ENCODE peak calls at places on chromosomes 4 and X, in eight cellular contexts. One of them, this sample, is unnamed.

GRCh38 chr4:36189511-36190226 is 54.6 kb downstream of the ARAP2 start:
- DNase-seq in GM23338: no peak
- DNase-seq in lower lobe of right lung: no peak
- DNase-seq in left ventricle myocardium inferior: no peak
- DNase-seq in lung: no peak
- DNase-seq in BJ: no peak
- DNase-seq in foreskin fibroblast: no peak
- DNase-seq in adrenal gland: no peak
- DNase-seq in this sample: no peak

GRCh38 chr4:92304636-92305035 is 870 bp downstream of the GRID2 start:
- DNase-seq in lower lobe of right lung: no peak
- DNase-seq in BJ: no peak
- DNase-seq in GM23338: peak; percentile 60
- DNase-seq in adrenal gland: no peak
- DNase-seq in foreskin fibroblast: no peak
- DNase-seq in left ventricle myocardium inferior: no peak
- DNase-seq in lung: no peak
- DNase-seq in this sample: no peak

GRCh38 chr4:37522996-37523395 is 163.2 kb downstream of the RELL1 start:
- DNase-seq in left ventricle myocardium inferior: no peak
- DNase-seq in lower lobe of right lung: no peak
- DNase-seq in GM23338: peak; percentile 10
- DNase-seq in lung: no peak
- DNase-seq in BJ: no peak
- DNase-seq in adrenal gland: no peak
- DNase-seq in foreskin fibroblast: no peak
- DNase-seq in this sample: no peak

GRCh38 chr4:22473268-22473667 is 42.6 kb downstream of the ADGRA3 start:
- DNase-seq in foreskin fibroblast: peak; percentile 64
- DNase-seq in BJ: no peak
- DNase-seq in left ventricle myocardium inferior: no peak
- DNase-seq in lower lobe of right lung: no peak
- DNase-seq in adrenal gland: peak; percentile 38
- DNase-seq in lung: no peak
- DNase-seq in GM23338: no peak
- DNase-seq in this sample: no peak

GRCh38 chrX:53283099-53283498 is 1.7 kb upstream of the IQSEC2 start:
- DNase-seq in left ventricle myocardium inferior: no peak
- DNase-seq in BJ: no peak
- DNase-seq in lower lobe of right lung: no peak
- DNase-seq in GM23338: no peak
- DNase-seq in adrenal gland: no peak
- DNase-seq in foreskin fibroblast: no peak
- DNase-seq in lung: no peak
- DNase-seq in this sample: no peak

GRCh38 chr4:148068065-148068911 is 336.4 kb downstream of the ARHGAP10 start:
- DNase-seq in lower lobe of right lung: no peak
- DNase-seq in BJ: no peak
- DNase-seq in adrenal gland: no peak
- DNase-seq in left ventricle myocardium inferior: no peak
- DNase-seq in GM23338: peak; percentile 45
- DNase-seq in lung: no peak
- DNase-seq in foreskin fibroblast: no peak
- DNase-seq in this sample: no peak

GRCh38 chr4:107279729-107280128 is 243.6 kb upstream of the DKK2 start:
- DNase-seq in lung: no peak
- DNase-seq in GM23338: no peak
- DNase-seq in left ventricle myocardium inferior: no peak
- DNase-seq in lower lobe of right lung: no peak
- DNase-seq in foreskin fibroblast: peak; percentile 47
- DNase-seq in BJ: no peak
- DNase-seq in adrenal gland: no peak
- DNase-seq in this sample: no peak

GRCh38 chrX:136273986-136274385 is 22.8 kb upstream of the MAP7D3 start:
- DNase-seq in adrenal gland: no peak
- DNase-seq in BJ: no peak
- DNase-seq in GM23338: no peak
- DNase-seq in left ventricle myocardium inferior: no peak
- DNase-seq in lung: no peak
- DNase-seq in lower lobe of right lung: no peak
- DNase-seq in foreskin fibroblast: no peak
- DNase-seq in this sample: no peak

GRCh38 chr4:123361195-123361861 is 35.3 kb upstream of the SPRY1 start:
- DNase-seq in left ventricle myocardium inferior: no peak
- DNase-seq in lung: no peak
- DNase-seq in GM23338: no peak
- DNase-seq in BJ: peak; percentile 79
- DNase-seq in foreskin fibroblast: peak; percentile 86
- DNase-seq in adrenal gland: peak; percentile 38
- DNase-seq in lower lobe of right lung: no peak
- DNase-seq in this sample: no peak

GRCh38 chrX:5681159-5681558 is 547.5 kb downstream of the NLGN4X start:
- DNase-seq in adrenal gland: no peak
- DNase-seq in lower lobe of right lung: no peak
- DNase-seq in lung: no peak
- DNase-seq in GM23338: peak; percentile 53
- DNase-seq in foreskin fibroblast: no peak
- DNase-seq in BJ: no peak
- DNase-seq in left ventricle myocardium inferior: no peak
- DNase-seq in this sample: no peak

GRCh38 chr4:20829958-20830357 is 129.7 kb downstream of the PACRGL start:
- DNase-seq in adrenal gland: no peak
- DNase-seq in lung: no peak
- DNase-seq in BJ: no peak
- DNase-seq in GM23338: no peak
- DNase-seq in lower lobe of right lung: no peak
- DNase-seq in foreskin fibroblast: peak; percentile 33
- DNase-seq in left ventricle myocardium inferior: no peak
- DNase-seq in this sample: no peak

GRCh38 chrX:130726661-130727060 is 176.3 kb downstream of the ENOX2 start:
- DNase-seq in lung: peak; percentile 31
- DNase-seq in adrenal gland: no peak
- DNase-seq in GM23338: no peak
- DNase-seq in foreskin fibroblast: peak; percentile 75
- DNase-seq in left ventricle myocardium inferior: no peak
- DNase-seq in lower lobe of right lung: peak; percentile 47
- DNase-seq in BJ: no peak
- DNase-seq in this sample: no peak

GRCh38 chr4:45078201-45078600 is 351.8 kb upstream of the GNPDA2 start:
- DNase-seq in GM23338: no peak
- DNase-seq in foreskin fibroblast: no peak
- DNase-seq in lower lobe of right lung: no peak
- DNase-seq in lung: no peak
- DNase-seq in BJ: no peak
- DNase-seq in left ventricle myocardium inferior: no peak
- DNase-seq in adrenal gland: no peak
- DNase-seq in this sample: no peak

GRCh38 chrX:153338836-153339235 is 4.9 kb downstream of the ZNF275 start:
- DNase-seq in BJ: no peak
- DNase-seq in foreskin fibroblast: no peak
- DNase-seq in adrenal gland: no peak
- DNase-seq in left ventricle myocardium inferior: no peak
- DNase-seq in lung: no peak
- DNase-seq in lower lobe of right lung: no peak
- DNase-seq in GM23338: no peak
- DNase-seq in this sample: no peak

GRCh38 chrX:46308106-46308505 is 237.1 kb downstream of the ZNF674 start:
- DNase-seq in lung: no peak
- DNase-seq in foreskin fibroblast: no peak
- DNase-seq in lower lobe of right lung: no peak
- DNase-seq in adrenal gland: no peak
- DNase-seq in left ventricle myocardium inferior: no peak
- DNase-seq in BJ: no peak
- DNase-seq in GM23338: no peak
- DNase-seq in this sample: no peak

GRCh38 chrX:32599156-32599555 is 612.2 kb downstream of the DMD start:
- DNase-seq in lower lobe of right lung: no peak
- DNase-seq in left ventricle myocardium inferior: no peak
- DNase-seq in foreskin fibroblast: no peak
- DNase-seq in GM23338: no peak
- DNase-seq in BJ: no peak
- DNase-seq in adrenal gland: no peak
- DNase-seq in lung: no peak
- DNase-seq in this sample: no peak

GRCh38 chr4:109041463-109041862 is 261.0 kb downstream of the COL25A1 start:
- DNase-seq in BJ: no peak
- DNase-seq in GM23338: no peak
- DNase-seq in adrenal gland: no peak
- DNase-seq in left ventricle myocardium inferior: no peak
- DNase-seq in foreskin fibroblast: peak; percentile 8
- DNase-seq in lower lobe of right lung: no peak
- DNase-seq in lung: no peak
- DNase-seq in this sample: no peak

GRCh38 chr4:101211146-101211553 is 136.2 kb downstream of the PPP3CA start:
- DNase-seq in foreskin fibroblast: no peak
- DNase-seq in left ventricle myocardium inferior: no peak
- DNase-seq in GM23338: peak; percentile 22
- DNase-seq in BJ: peak; percentile 8
- DNase-seq in lower lobe of right lung: no peak
- DNase-seq in lung: no peak
- DNase-seq in adrenal gland: no peak
- DNase-seq in this sample: no peak

GRCh38 chrX:111511477-111511876 is at the start of gene SERTM2:
- DNase-seq in left ventricle myocardium inferior: no peak
- DNase-seq in lung: no peak
- DNase-seq in adrenal gland: no peak
- DNase-seq in GM23338: peak; percentile 43
- DNase-seq in lower lobe of right lung: no peak
- DNase-seq in BJ: no peak
- DNase-seq in foreskin fibroblast: no peak
- DNase-seq in this sample: no peak

GRCh38 chrX:3748052-3748559 is 34.7 kb upstream of the PRKX start:
- DNase-seq in lower lobe of right lung: no peak
- DNase-seq in left ventricle myocardium inferior: no peak
- DNase-seq in BJ: no peak
- DNase-seq in foreskin fibroblast: no peak
- DNase-seq in lung: no peak
- DNase-seq in GM23338: no peak
- DNase-seq in adrenal gland: no peak
- DNase-seq in this sample: no peak

GRCh38 chrX:150574824-150575409 is 6.5 kb downstream of the MTM1 start:
- DNase-seq in lung: no peak
- DNase-seq in lower lobe of right lung: no peak
- DNase-seq in left ventricle myocardium inferior: no peak
- DNase-seq in foreskin fibroblast: no peak
- DNase-seq in BJ: no peak
- DNase-seq in adrenal gland: no peak
- DNase-seq in GM23338: no peak
- DNase-seq in this sample: no peak
- H3K4me3 ChIP-seq in lung: no peak overlapping the region
- H3K4me3 ChIP-seq in lower lobe of right lung: no peak overlapping the region
- H3K4me3 ChIP-seq in left ventricle myocardium inferior: no peak overlapping the region
- H3K4me3 ChIP-seq in foreskin fibroblast: no peak overlapping the region
- H3K4me3 ChIP-seq in BJ: no peak overlapping the region
- H3K4me3 ChIP-seq in adrenal gland: no peak overlapping the region
- H3K4me3 ChIP-seq in GM23338: no peak overlapping the region
- H3K4me3 ChIP-seq in this sample: no peak overlapping the region

GRCh38 chr4:1714303-1715001 is 2.3 kb upstream of the SLBP start:
- DNase-seq in lower lobe of right lung: no peak
- DNase-seq in adrenal gland: no peak
- DNase-seq in foreskin fibroblast: no peak
- DNase-seq in left ventricle myocardium inferior: no peak
- DNase-seq in BJ: no peak
- DNase-seq in GM23338: peak; percentile 80
- DNase-seq in lung: no peak
- DNase-seq in this sample: no peak

GRCh38 chr4:1713003-1713397 is 881 bp upstream of the SLBP start:
- DNase-seq in left ventricle myocardium inferior: no peak
- DNase-seq in foreskin fibroblast: no peak
- DNase-seq in GM23338: peak; percentile 82
- DNase-seq in adrenal gland: no peak
- DNase-seq in lung: no peak
- DNase-seq in BJ: no peak
- DNase-seq in lower lobe of right lung: no peak
- DNase-seq in this sample: no peak

GRCh38 chr4:1717129-1718094 is 3.7 kb downstream of the TMEM129 start:
- DNase-seq in lung: no peak
- DNase-seq in BJ: no peak
- DNase-seq in adrenal gland: no peak
- DNase-seq in foreskin fibroblast: no peak
- DNase-seq in left ventricle myocardium inferior: no peak
- DNase-seq in GM23338: no peak
- DNase-seq in lower lobe of right lung: no peak
- DNase-seq in this sample: no peak

GRCh38 chr4:1716065-1716945 is 4.2 kb upstream of the SLBP start:
- DNase-seq in GM23338: no peak
- DNase-seq in left ventricle myocardium inferior: no peak
- DNase-seq in adrenal gland: no peak
- DNase-seq in BJ: no peak
- DNase-seq in foreskin fibroblast: no peak
- DNase-seq in lower lobe of right lung: no peak
- DNase-seq in lung: no peak
- DNase-seq in this sample: no peak

GRCh38 chr4:1715002-1715761 is 3.1 kb upstream of the SLBP start:
- DNase-seq in BJ: no peak
- DNase-seq in lower lobe of right lung: no peak
- DNase-seq in adrenal gland: no peak
- DNase-seq in foreskin fibroblast: no peak
- DNase-seq in lung: no peak
- DNase-seq in left ventricle myocardium inferior: no peak
- DNase-seq in GM23338: no peak
- DNase-seq in this sample: no peak
- H3K4me3 ChIP-seq in BJ: no peak overlapping the region
- H3K4me3 ChIP-seq in lower lobe of right lung: no peak overlapping the region
- H3K4me3 ChIP-seq in adrenal gland: no peak overlapping the region
- H3K4me3 ChIP-seq in foreskin fibroblast: no peak overlapping the region
- H3K4me3 ChIP-seq in lung: no peak overlapping the region
- H3K4me3 ChIP-seq in left ventricle myocardium inferior: no peak overlapping the region
- H3K4me3 ChIP-seq in GM23338: no peak overlapping the region
- H3K4me3 ChIP-seq in this sample: no peak overlapping the region

GRCh38 chr4:184534511-184535391 is 60.4 kb upstream of the IRF2 start:
- DNase-seq in left ventricle myocardium inferior: no peak
- DNase-seq in lower lobe of right lung: no peak
- DNase-seq in foreskin fibroblast: peak; percentile 37
- DNase-seq in BJ: peak; percentile 55
- DNase-seq in adrenal gland: no peak
- DNase-seq in GM23338: peak; percentile 31
- DNase-seq in lung: no peak
- DNase-seq in this sample: no peak
- H3K4me3 ChIP-seq in left ventricle myocardium inferior: no peak overlapping the region
- H3K4me3 ChIP-seq in lower lobe of right lung: no peak overlapping the region
- H3K4me3 ChIP-seq in foreskin fibroblast: no peak overlapping the region
- H3K4me3 ChIP-seq in BJ: no peak overlapping the region
- H3K4me3 ChIP-seq in adrenal gland: no peak overlapping the region
- H3K4me3 ChIP-seq in GM23338: no peak overlapping the region
- H3K4me3 ChIP-seq in lung: no peak overlapping the region
- H3K4me3 ChIP-seq in this sample: no peak overlapping the region

GRCh38 chrX:40109288-40110008 is 11.7 kb upstream of the BCOR start:
- DNase-seq in GM23338: peak; percentile 80
- DNase-seq in left ventricle myocardium inferior: peak; percentile 69
- DNase-seq in lower lobe of right lung: peak; percentile 73
- DNase-seq in lung: no peak
- DNase-seq in foreskin fibroblast: no peak
- DNase-seq in BJ: no peak
- DNase-seq in adrenal gland: peak; percentile 72
- DNase-seq in this sample: peak; percentile 59
- H3K4me3 ChIP-seq in GM23338: peak overlapping the region; percentile 63
- H3K4me3 ChIP-seq in left ventricle myocardium inferior: peak overlapping the region; percentile 72
- H3K4me3 ChIP-seq in lower lobe of right lung: peak overlapping the region; percentile 61
- H3K4me3 ChIP-seq in lung: peak overlapping the region; percentile 40
- H3K4me3 ChIP-seq in foreskin fibroblast: peak overlapping the region; percentile 49
- H3K4me3 ChIP-seq in BJ: peak overlapping the region; percentile 42
- H3K4me3 ChIP-seq in adrenal gland: peak overlapping the region; percentile 36
- H3K4me3 ChIP-seq in this sample: peak overlapping the region; percentile 75

This sample was measured in heart right ventricle.